ENCODE peak calls at places on chromosomes 12 and 14, in six cellular contexts. E is right atrium auricular region; H is ELF-1; S is effector CD4-positive, alpha-beta T cell; C is GM23248; A is hippocampal formation. D is an unnamed sample.

GRCh38 chr12:128910629-128911028 is 57.4 kb downstream of the GLT1D1 start:
- DNase-seq in E (no peak), H (no peak), S (no peak), C (no peak), A (no peak), D (no peak)

GRCh38 chr12:71710276-71711125 is 24.6 kb downstream of the TMEM19 start:
- DNase-seq in E (no peak), H (peak; percentile 75), S (no peak), C (peak; percentile 92), A (no peak), D (no peak)

GRCh38 chr14:72754949-72755348 is 139.0 kb downstream of the DPF3 start:
- DNase-seq in E (no peak), H (no peak), S (no peak), C (no peak), A (no peak), D (no peak)

GRCh38 chr12:127241056-127241830 is 1025.7 kb upstream of the TMEM132C start:
- DNase-seq in E (no peak), H (no peak), S (no peak), C (peak; percentile 49), A (no peak), D (no peak)

GRCh38 chr12:74431821-74432220 is 105.8 kb upstream of the ATXN7L3B start:
- DNase-seq in E (no peak), H (no peak), S (no peak), C (no peak), A (no peak), D (no peak)

GRCh38 chr12:542290-543113 is 82.8 kb downstream of the B4GALNT3 start:
- DNase-seq in E (no peak), H (peak; percentile 74), S (no peak), C (no peak), A (no peak), D (no peak)

GRCh38 chr14:49861581-49861922 is 9.0 kb upstream of the NEMF start:
- DNase-seq in E (peak; percentile 83), H (peak; percentile 91), S (peak; percentile 41), C (peak; percentile 86), A (peak; percentile 40), D (peak; percentile 61)

GRCh38 chr12:96093543-96094196 is 58.3 kb upstream of the LTA4H start:
- DNase-seq in E (no peak), H (no peak), S (no peak), C (no peak), A (no peak), D (no peak)

GRCh38 chr12:67681145-67681778 is 32.7 kb downstream of the DYRK2 start:
- DNase-seq in E (no peak), H (no peak), S (no peak), C (peak; percentile 97), A (no peak), D (no peak)